ENCODE peak calls at places on chromosomes 6 and 20, in four cellular contexts. T, B, Q and R are unnamed samples.

GRCh38 chr6:44730771-44731391 is 343.4 kb downstream of the CDC5L start:
- DNase-seq in T (no peak), B (no peak), Q (no peak), R (no peak)

GRCh38 chr6:27791182-27791939 is 120.8 kb downstream of the OR2B2 start:
- DNase-seq in T (peak; percentile 93), B (peak; percentile 71), Q (peak; percentile 75), R (no peak)

GRCh38 chr20:63844384-63845025 is 13.4 kb upstream of the ZBTB46 start:
- DNase-seq in T (no peak), B (no peak), Q (no peak), R (no peak)

GRCh38 chr6:13300649-13301590 is 27.4 kb downstream of the TBC1D7 start:
- DNase-seq in T (no peak), B (no peak), Q (no peak), R (no peak)

GRCh38 chr6:10400330-10400729 is 14.5 kb downstream of the TFAP2A start:
- DNase-seq in T (no peak), B (no peak), Q (no peak), R (no peak)

GRCh38 chr20:47440857-47441773 is 60.6 kb upstream of the NCOA3 start:
- DNase-seq in T (no peak), B (no peak), Q (no peak), R (no peak)

GRCh38 chr6:25014806-25015560 is 79.2 kb upstream of the RIPOR2 start:
- DNase-seq in T (peak; percentile 85), B (no peak), Q (no peak), R (no peak)

GRCh38 chr20:37627060-37627766 is 66.6 kb upstream of the CTNNBL1 start:
- DNase-seq in T (peak; percentile 71), B (peak; percentile 78), Q (peak; percentile 8), R (no peak)

GRCh38 chr6:81613606-81614005 is 138.9 kb downstream of the TENT5A start:
- DNase-seq in T (peak; percentile 86), B (no peak), Q (no peak), R (no peak)

GRCh38 chr20:40563296-40563950 is 125.6 kb downstream of the MAFB start:
- DNase-seq in T (peak; percentile 59), B (no peak), Q (peak; percentile 60), R (no peak)

GRCh38 chr6:14353798-14354197 is 236.2 kb downstream of the CD83 start:
- DNase-seq in T (no peak), B (no peak), Q (no peak), R (no peak)

GRCh38 chr6:29301401-29301800 is at the start of gene OR14J1:
- DNase-seq in T (no peak), B (no peak), Q (no peak), R (no peak)

GRCh38 chr6:18978330-18979128 is 591.4 kb downstream of the RNF144B start:
- DNase-seq in T (no peak), B (no peak), Q (no peak), R (no peak)

GRCh38 chr6:3482869-3483268 is 26.0 kb upstream of the SLC22A23 start:
- DNase-seq in T (no peak), B (no peak), Q (no peak), R (no peak)

GRCh38 chr6:3480009-3480408 is 23.2 kb upstream of the SLC22A23 start:
- DNase-seq in T (no peak), B (no peak), Q (no peak), R (no peak)

GRCh38 chr6:3481640-3482039 is 24.8 kb upstream of the SLC22A23 start:
- DNase-seq in T (no peak), B (no peak), Q (no peak), R (no peak)

GRCh38 chr6:3484946-3485345 is 28.1 kb upstream of the SLC22A23 start:
- DNase-seq in T (no peak), B (no peak), Q (no peak), R (no peak)

GRCh38 chr6:3484240-3484639 is 27.4 kb upstream of the SLC22A23 start:
- DNase-seq in T (peak; percentile 86), B (no peak), Q (peak; percentile 18), R (no peak)
- TF ChIP-seq CTCF in T (no peak), B (no peak), Q (no peak), R (no peak)

DNA sequence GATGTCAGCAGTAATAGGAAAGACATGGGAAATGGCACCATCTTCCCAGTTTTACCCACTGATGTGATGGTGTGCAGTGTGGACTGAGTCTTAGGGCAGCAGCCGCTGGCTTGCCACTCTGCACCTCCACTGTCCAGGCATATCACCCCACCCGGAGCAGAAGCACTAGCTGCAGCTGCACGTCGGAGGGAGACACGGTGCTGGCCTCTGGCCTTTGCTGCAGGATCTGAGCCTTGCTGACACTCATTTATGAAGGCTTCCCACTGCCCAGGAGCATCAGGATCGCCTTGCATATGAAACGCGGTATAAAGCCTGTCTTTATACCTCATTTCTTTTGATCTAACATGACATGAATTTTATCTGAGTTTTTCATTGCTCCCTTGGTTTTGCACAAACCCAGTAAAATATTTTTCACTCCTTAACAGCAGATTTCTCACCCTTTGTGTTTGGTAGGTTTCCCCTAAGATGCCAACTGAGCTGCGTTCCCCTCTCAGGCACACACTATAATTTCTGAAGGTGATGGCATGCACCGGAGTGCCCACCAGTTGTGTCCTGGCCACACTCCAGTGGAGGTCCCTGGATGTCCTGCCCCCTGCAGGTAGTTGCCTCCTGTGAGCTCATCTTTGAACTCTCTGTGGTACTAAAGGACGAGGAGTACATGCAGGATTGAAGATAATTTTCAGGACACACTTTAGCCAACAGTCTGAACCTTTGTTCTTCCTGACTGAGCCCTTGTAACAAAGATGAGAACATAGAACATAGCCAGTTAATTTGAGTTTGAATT is 8.9 kb upstream of the EXOC2 start:
- DNase-seq in T (no peak), B (peak; percentile 30), Q (no peak), R (no peak)
- TF ChIP-seq CTCF in T (no peak), B (no peak), Q (peak; percentile 40), R (no peak)

DNA sequence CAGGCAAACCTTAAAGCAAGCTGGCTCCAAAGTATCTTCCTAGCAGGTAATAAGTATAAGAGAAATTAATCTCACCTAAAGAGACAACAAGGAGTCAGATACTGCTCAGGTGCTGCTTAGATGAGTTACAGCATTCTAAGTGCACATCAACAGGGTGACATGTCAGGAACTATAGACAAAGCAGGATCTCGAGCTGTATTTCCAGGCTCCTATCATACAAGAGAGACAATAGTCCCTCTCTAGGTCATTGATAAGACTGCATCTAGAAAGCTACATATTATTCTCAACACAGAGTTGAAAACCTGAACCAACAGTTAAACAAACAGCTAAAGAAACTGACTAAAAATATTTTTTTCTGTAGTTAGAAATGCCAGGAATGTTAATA is 3.9 kb downstream of the PTPRK start:
- DNase-seq in T (peak; percentile 56), B (no peak), Q (no peak), R (no peak)
- TF ChIP-seq CTCF in T (peak; percentile 37), B (no peak), Q (no peak), R (no peak)

DNA sequence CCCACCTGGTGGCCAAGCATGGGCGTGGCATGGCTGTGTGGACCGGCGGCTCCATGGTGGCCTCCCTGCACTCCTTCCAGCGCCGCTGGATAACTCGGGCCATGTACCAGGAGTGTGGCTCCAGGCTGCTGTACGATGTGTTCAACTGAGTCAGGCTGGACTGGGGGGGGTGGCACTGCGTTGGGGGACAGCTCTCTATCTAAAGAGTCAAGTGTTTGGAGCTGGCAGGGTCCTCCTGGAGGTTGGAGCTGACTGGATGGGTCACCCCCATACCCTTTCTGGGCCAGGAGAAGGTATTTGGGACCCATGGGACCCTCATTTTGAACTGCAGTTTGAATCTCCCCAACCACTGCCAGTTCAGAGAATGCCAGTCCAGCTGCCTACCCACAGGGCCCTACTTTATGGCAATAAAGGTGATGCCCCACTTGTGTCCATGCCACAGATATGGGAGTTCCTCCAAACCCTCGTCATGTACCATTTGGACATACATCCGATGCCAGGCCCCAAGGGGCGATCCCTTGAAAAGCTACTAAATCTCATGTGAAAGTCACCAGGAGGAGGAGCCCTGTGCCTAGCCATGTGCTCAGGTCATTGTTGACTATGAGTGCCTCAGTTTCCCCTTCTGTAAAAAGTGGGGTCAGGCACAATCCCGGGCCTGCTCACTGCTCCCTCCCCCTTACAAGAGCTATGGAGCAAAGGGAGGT is 1.5 kb downstream of the ACTL10 start:
- DNase-seq in T (no peak), B (peak; percentile 87), Q (no peak), R (no peak)
- TF ChIP-seq CTCF in T (peak; percentile 83), B (peak; percentile 86), Q (peak; percentile 76), R (no peak)

GRCh38 chr6:42396720-42397119 is 55.0 kb downstream of the TRERF1 start:
- DNase-seq in T (no peak), B (peak; percentile 49), Q (no peak), R (no peak)
- TF ChIP-seq CTCF in T (no peak), B (no peak), Q (peak; percentile 27), R (no peak)

GRCh38 chr6:145569140-145569539 is 166.2 kb downstream of the EPM2A start:
- DNase-seq in T (peak; percentile 15), B (no peak), Q (no peak), R (no peak)

GRCh38 chr6:145562771-145563615 is 172.3 kb downstream of the EPM2A start:
- DNase-seq in T (no peak), B (no peak), Q (no peak), R (no peak)

DNA sequence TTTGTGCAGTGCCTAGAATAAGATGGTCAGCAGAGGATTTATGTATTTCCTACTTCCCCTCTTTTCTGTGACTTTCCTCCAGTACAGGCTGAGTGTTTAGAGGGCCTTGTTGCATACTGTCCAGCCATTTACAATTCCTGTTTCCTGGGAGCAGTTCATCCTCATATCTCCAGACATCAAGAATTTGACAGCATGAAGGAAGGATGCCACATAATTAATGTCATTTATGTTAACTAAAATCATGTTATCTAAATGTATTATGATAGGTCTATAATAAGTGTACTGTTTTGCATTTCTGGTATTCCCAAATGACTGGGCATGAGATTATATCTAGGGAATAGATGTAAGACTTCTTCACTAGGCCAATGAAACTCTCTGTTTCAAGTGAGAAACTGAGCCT is 167.5 kb downstream of the EPM2A start:
- DNase-seq in T (no peak), B (no peak), Q (no peak), R (no peak)
- TF ChIP-seq CTCF in T (no peak), B (no peak), Q (no peak), R (no peak)

GRCh38 chr20:62487125-62487524 is 11.3 kb upstream of the GATA5 start:
- DNase-seq in T (no peak), B (no peak), Q (no peak), R (no peak)

GRCh38 chr20:62489940-62490263 is 14.1 kb upstream of the GATA5 start:
- DNase-seq in T (no peak), B (no peak), Q (no peak), R (no peak)

GRCh38 chr20:62487564-62488086 is 11.8 kb upstream of the GATA5 start:
- DNase-seq in T (no peak), B (no peak), Q (no peak), R (no peak)

GRCh38 chr20:62488470-62488869 is 12.7 kb upstream of the GATA5 start:
- DNase-seq in T (no peak), B (no peak), Q (no peak), R (no peak)

GRCh38 chr20:62489186-62489939 is 13.6 kb upstream of the GATA5 start:
- DNase-seq in T (no peak), B (no peak), Q (no peak), R (no peak)
- TF ChIP-seq CTCF in T (no peak), B (no peak), Q (no peak), R (no peak)